ENCODE peak calls at places on chromosomes 1 and 21, in seven cellular contexts. E, W, X, A, Q, Y and J are unnamed samples.

GRCh38 chr1:41936107-41936506 is 17.4 kb upstream of the HIVEP3 start:
- DNase-seq in A (peak; percentile 57), X (no peak), W (peak; percentile 70), Y (no peak), Q (no peak), E (no peak), J (peak; percentile 67)

GRCh38 chr1:40630488-40631223 is 34.8 kb downstream of the RIMS3 start:
- DNase-seq in W (no peak), X (no peak), Y (peak; percentile 29), E (peak; percentile 56), Q (no peak), A (no peak), J (no peak)

GRCh38 chr21:40534886-40535285 is 312.1 kb downstream of the DSCAM start:
- DNase-seq in E (no peak), X (no peak), Q (no peak), Y (no peak), A (no peak), W (no peak), J (no peak)

GRCh38 chr1:167849656-167850055 is 64.3 kb downstream of the ADCY10 start:
- DNase-seq in X (no peak), W (no peak), Y (no peak), E (no peak), A (no peak), Q (no peak), J (no peak)

GRCh38 chr1:187261637-187262036 is 432.9 kb downstream of the PLA2G4A start:
- DNase-seq in X (no peak), A (no peak), W (peak; percentile 6), Q (no peak), E (no peak), Y (no peak), J (no peak)

GRCh38 chr1:64421377-64421776 is 48.6 kb upstream of the CACHD1 start:
- DNase-seq in E (no peak), A (no peak), W (peak; percentile 23), X (no peak), Y (no peak), Q (no peak), J (peak; percentile 18)

GRCh38 chr1:96464991-96465875 is 256.4 kb upstream of the PTBP2 start:
- DNase-seq in Y (peak; percentile 74), W (no peak), E (no peak), Q (no peak), X (peak; percentile 64), A (no peak), J (no peak)

GRCh38 chr1:11772458-11772857 is 10.5 kb downstream of the C1orf167 start:
- DNase-seq in A (no peak), Q (no peak), E (no peak), Y (no peak), W (no peak), X (no peak), J (no peak)

GRCh38 chr1:8712413-8713229 is 104.8 kb downstream of the RERE start:
- DNase-seq in E (peak; percentile 52), Q (no peak), W (peak; percentile 89), A (peak; percentile 73), X (no peak), Y (peak; percentile 95), J (peak; percentile 89)

GRCh38 chr1:66725885-66726665 is 26.2 kb upstream of the DYNLT5 start:
- DNase-seq in W (peak; percentile 66), X (peak; percentile 69), E (peak; percentile 81), Q (peak; percentile 68), Y (peak; percentile 88), A (peak; percentile 60), J (peak; percentile 54)

GRCh38 chr21:46038871-46039397 is 57.4 kb downstream of the COL6A1 start:
- DNase-seq in X (no peak), Y (peak; percentile 96), Q (peak; percentile 81), E (no peak), W (peak; percentile 97), A (no peak), J (peak; percentile 96)

GRCh38 chr1:41768538-41768937 is 150.2 kb downstream of the HIVEP3 start:
- DNase-seq in X (no peak), Q (no peak), Y (no peak), W (no peak), E (no peak), A (no peak), J (no peak)

GRCh38 chr21:23016617-23017016 is 2018.4 kb downstream of the NCAM2 start:
- DNase-seq in Y (no peak), A (no peak), X (no peak), W (no peak), E (peak; percentile 35), Q (no peak), J (no peak)

GRCh38 chr1:195096051-195096521 is 1512.2 kb downstream of the KCNT2 start:
- DNase-seq in W (no peak), Q (no peak), E (no peak), Y (no peak), A (no peak), X (no peak), J (no peak)

GRCh38 chr21:44736291-44737004 is 25.1 kb upstream of the TSPEAR start:
- DNase-seq in A (no peak), Q (no peak), E (no peak), W (no peak), X (no peak), Y (no peak), J (no peak)

GRCh38 chr1:44288883-44289282 is 66.2 kb downstream of the ERI3 start:
- DNase-seq in W (no peak), X (no peak), Y (no peak), A (no peak), E (no peak), Q (no peak), J (no peak)

GRCh38 chr1:25702101-25702775 is 85.6 kb downstream of the MAN1C1 start:
- DNase-seq in Q (no peak), X (no peak), E (no peak), A (peak; percentile 45), Y (peak; percentile 45), W (peak; percentile 47), J (peak; percentile 22)

GRCh38 chr1:196193891-196194559 is 414.2 kb downstream of the KCNT2 start:
- DNase-seq in E (no peak), W (peak; percentile 64), Y (no peak), Q (no peak), X (no peak), A (no peak), J (peak; percentile 59)

GRCh38 chr1:239810071-239810481 is 281.6 kb upstream of the FMN2 start:
- DNase-seq in Q (no peak), W (peak; percentile 79), X (no peak), Y (no peak), E (no peak), A (no peak), J (peak; percentile 70)

GRCh38 chr1:232704694-232705680 is 75.1 kb upstream of the SIPA1L2 start:
- DNase-seq in X (peak; percentile 79), E (peak; percentile 76), A (peak; percentile 76), W (peak; percentile 92), Q (peak; percentile 9), Y (peak; percentile 84), J (peak; percentile 89)

GRCh38 chr21:28393279-28393678 is 599.4 kb downstream of the LTN1 start:
- DNase-seq in X (no peak), A (no peak), W (peak; percentile 29), Q (no peak), E (peak; percentile 59), Y (no peak), J (peak; percentile 29)

GRCh38 chr1:188423088-188423487 is 1594.3 kb downstream of the PLA2G4A start:
- DNase-seq in Y (no peak), X (no peak), E (no peak), A (no peak), Q (no peak), W (no peak), J (no peak)

GRCh38 chr21:19236209-19236608 is 832.6 kb upstream of the TMPRSS15 start:
- DNase-seq in Y (no peak), Q (no peak), X (no peak), A (no peak), W (no peak), E (no peak), J (no peak)

GRCh38 chr1:193540511-193540910 is 354.1 kb upstream of the B3GALT2 start:
- DNase-seq in X (no peak), Y (no peak), Q (no peak), A (no peak), E (no peak), W (no peak), J (no peak)

GRCh38 chr1:193538690-193539089 is 352.3 kb upstream of the B3GALT2 start:
- DNase-seq in Q (no peak), Y (no peak), A (no peak), W (no peak), E (no peak), X (no peak), J (no peak)

GRCh38 chr1:193539731-193540459 is 353.5 kb upstream of the B3GALT2 start:
- DNase-seq in Y (no peak), A (no peak), E (no peak), W (no peak), X (no peak), Q (no peak), J (no peak)

GRCh38 chr1:193537266-193538003 is 351.0 kb upstream of the B3GALT2 start:
- DNase-seq in X (no peak), Q (peak; percentile 7), W (no peak), A (no peak), Y (no peak), E (no peak), J (no peak)

GRCh38 chr1:193538004-193538355 is 351.6 kb upstream of the B3GALT2 start:
- DNase-seq in E (no peak), Y (no peak), Q (no peak), A (no peak), X (no peak), W (no peak), J (no peak)
- H3K4me3 ChIP-seq in E (no peak overlapping the region), Y (no peak overlapping the region), Q (no peak overlapping the region), A (no peak overlapping the region), X (no peak overlapping the region), W (no peak overlapping the region), J (no peak overlapping the region)

DNA sequence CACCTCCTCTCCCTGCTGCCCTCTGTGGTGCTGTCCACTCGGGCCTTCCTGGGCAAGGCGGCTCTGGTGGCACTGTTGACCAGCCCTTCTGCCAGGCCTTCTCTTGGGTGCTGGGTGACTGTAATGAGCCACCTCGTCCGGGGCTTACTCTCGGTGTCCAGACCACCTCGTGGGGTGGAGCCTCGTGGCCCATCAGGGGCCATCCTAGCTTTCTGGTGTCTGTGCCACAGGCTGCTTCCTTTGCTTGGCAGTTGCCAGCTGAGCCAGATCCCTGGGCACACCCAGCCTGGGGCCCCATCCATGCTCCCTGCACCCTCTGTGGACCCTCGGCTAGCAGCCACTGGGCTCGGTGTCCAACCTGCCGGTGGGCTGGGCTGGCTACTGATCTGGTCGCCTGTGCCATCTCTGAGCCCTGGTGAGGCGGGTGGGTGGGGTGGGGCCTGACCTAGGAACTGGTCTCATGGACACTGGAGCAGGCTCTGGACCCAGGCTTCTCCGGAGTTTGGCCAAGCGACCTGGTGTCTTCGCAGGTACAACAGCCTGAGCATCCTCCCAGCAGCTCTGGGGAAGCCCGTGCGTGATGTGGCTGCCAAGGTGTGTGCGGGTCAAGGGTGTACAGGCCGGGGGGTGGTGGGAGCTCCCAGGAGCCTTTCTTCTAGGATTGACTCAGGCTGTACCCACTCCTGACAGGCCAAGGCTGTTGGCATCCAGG is 1.4 kb downstream of the PRXL2B start:
- DNase-seq in X (no peak), Y (no peak), W (no peak), A (no peak), Q (no peak), E (no peak), J (no peak)
- H3K4me3 ChIP-seq in X (no peak overlapping the region), Y (no peak overlapping the region), W (no peak overlapping the region), A (peak overlapping the region; percentile 75), Q (peak overlapping the region; percentile 92), E (no peak overlapping the region), J (no peak overlapping the region)

GRCh38 chr1:220681220-220681847 is 8.8 kb upstream of the C1orf115 start:
- DNase-seq in Q (no peak), A (no peak), E (no peak), Y (no peak), X (no peak), W (no peak), J (no peak)
- H3K4me3 ChIP-seq in Q (no peak overlapping the region), A (peak overlapping the region; percentile 12), E (no peak overlapping the region), Y (no peak overlapping the region), X (no peak overlapping the region), W (peak overlapping the region; percentile 27), J (no peak overlapping the region)

GRCh38 chr1:17582124-17582768 is 42.7 kb downstream of the ARHGEF10L start:
- DNase-seq in Y (no peak), A (no peak), W (no peak), Q (no peak), X (no peak), E (no peak), J (no peak)
- H3K4me3 ChIP-seq in Y (no peak overlapping the region), A (no peak overlapping the region), W (no peak overlapping the region), Q (no peak overlapping the region), X (no peak overlapping the region), E (no peak overlapping the region), J (no peak overlapping the region)